ENCODE peak calls at places on chromosome 17, in seven cellular contexts. H, Y, O, L, G, Q and I are unnamed samples.

GRCh38 chr17:30274887-30275286 is 16.9 kb downstream of the BLMH start:
- DNase-seq in Y (no peak), O (no peak), L (no peak), H (no peak), Q (no peak), G (no peak), I (no peak)

GRCh38 chr17:48997827-48998556 is 807 bp downstream of the IGF2BP1 start:
- DNase-seq in G (no peak), Y (no peak), L (no peak), Q (no peak), H (no peak), O (peak; percentile 46), I (no peak)

GRCh38 chr17:61131555-61131954 is 268.1 kb upstream of the TBX2 start:
- DNase-seq in O (peak; percentile 18), Y (no peak), Q (no peak), G (no peak), L (no peak), H (no peak), I (no peak)

GRCh38 chr17:71188811-71189492 is 931.9 kb upstream of the SOX9 start:
- DNase-seq in H (no peak), O (no peak), G (peak; percentile 84), Q (peak; percentile 68), L (no peak), Y (no peak), I (peak; percentile 46)

GRCh38 chr17:72591500-72592241 is 470.9 kb downstream of the SOX9 start:
- DNase-seq in H (no peak), O (peak; percentile 67), G (no peak), Q (no peak), L (no peak), Y (no peak), I (peak; percentile 29)

GRCh38 chr17:3828151-3828851 is 17.7 kb downstream of the NCBP3 start:
- DNase-seq in Q (no peak), G (no peak), H (no peak), Y (no peak), O (no peak), L (no peak), I (no peak)

GRCh38 chr17:83076930-83077329 is 2.5 kb upstream of the METRNL start:
- DNase-seq in Q (no peak), Y (no peak), H (no peak), O (no peak), L (no peak), G (no peak), I (peak; percentile 53)

GRCh38 chr17:76834889-76835288 is 33.3 kb upstream of the MGAT5B start:
- DNase-seq in Q (no peak), H (no peak), O (no peak), L (no peak), Y (no peak), G (no peak), I (no peak)

GRCh38 chr17:16428098-16428882 is 12.9 kb downstream of the TRPV2 start:
- DNase-seq in Y (no peak), O (peak; percentile 67), H (peak; percentile 43), L (peak; percentile 58), G (no peak), Q (no peak), I (peak; percentile 56)

GRCh38 chr17:55845385-55845784 is 94.5 kb downstream of the PCTP start:
- DNase-seq in L (peak; percentile 54), Q (peak; percentile 20), O (peak; percentile 78), G (no peak), H (no peak), Y (peak; percentile 23), I (no peak)

GRCh38 chr17:30323262-30323894 is 10.5 kb downstream of the TMIGD1 start:
- DNase-seq in H (peak; percentile 52), Y (no peak), Q (no peak), L (no peak), G (no peak), O (no peak), I (peak; percentile 30)

GRCh38 chr17:11140028-11140427 is 101.0 kb upstream of the SHISA6 start:
- DNase-seq in L (no peak), O (no peak), Y (no peak), Q (no peak), G (no peak), H (no peak), I (peak; percentile 11)

GRCh38 chr17:64315032-64315490 is 52.0 kb upstream of the TEX2 start:
- DNase-seq in O (no peak), G (no peak), L (peak; percentile 97), Q (no peak), H (no peak), Y (peak; percentile 83), I (peak; percentile 86)

GRCh38 chr17:48989100-48989499 is 8.1 kb upstream of the IGF2BP1 start:
- DNase-seq in Q (no peak), Y (no peak), O (no peak), G (no peak), L (no peak), H (no peak), I (no peak)

GRCh38 chr17:78144736-78145641 is 1.2 kb upstream of the C17orf99 start:
- DNase-seq in Q (no peak), G (no peak), H (no peak), O (no peak), L (peak; percentile 87), Y (no peak), I (no peak)

GRCh38 chr17:82216301-82217119 is 3.9 kb upstream of the CCDC57 start:
- DNase-seq in L (no peak), O (no peak), Y (no peak), H (no peak), G (peak; percentile 84), Q (peak; percentile 71), I (peak; percentile 97)

GRCh38 chr17:40373324-40373723 is 8.8 kb upstream of the GJD3 start:
- DNase-seq in L (no peak), G (peak; percentile 57), Y (no peak), Q (no peak), H (no peak), O (no peak), I (peak; percentile 47)

GRCh38 chr17:27293898-27294688 is at the start of gene WSB1:
- DNase-seq in G (peak; percentile 62), H (peak; percentile 93), Q (peak; percentile 93), Y (peak; percentile 85), L (peak; percentile 98), O (peak; percentile 93), I (peak; percentile 89)
- TF ChIP-seq CTCF in G (peak; percentile 1), H (no peak), Q (no peak), Y (no peak), L (no peak), O (no peak), I (no peak)

DNA sequence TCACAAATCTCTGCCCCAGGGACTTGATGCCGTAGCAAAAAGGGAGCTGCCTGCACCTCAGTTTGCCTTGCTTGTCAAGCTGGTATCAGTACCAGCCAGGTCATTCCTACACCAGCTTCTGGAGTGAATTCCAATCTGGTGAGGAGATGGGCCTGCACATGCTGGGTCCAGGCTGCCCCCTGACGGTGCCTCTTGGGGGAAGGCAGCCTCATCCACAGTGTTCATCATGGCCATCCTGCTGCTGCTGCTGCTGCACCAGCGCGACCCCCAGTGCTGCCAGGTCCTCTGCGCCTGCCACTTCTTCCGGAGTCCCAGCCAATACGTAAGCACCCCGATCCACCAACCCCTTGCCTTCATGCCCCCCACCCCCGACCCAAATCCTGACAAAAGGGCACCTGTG is 8.3 kb downstream of the MRPL27 start:
- DNase-seq in H (no peak), Y (no peak), L (peak; percentile 38), G (no peak), Q (no peak), O (peak; percentile 18), I (no peak)
- TF ChIP-seq CTCF in H (no peak), Y (no peak), L (no peak), G (peak; percentile 19), Q (no peak), O (no peak), I (no peak)

GRCh38 chr17:32240745-32241144 is 24.9 kb upstream of the RHBDL3 start:
- DNase-seq in G (no peak), L (no peak), Y (no peak), H (no peak), Q (no peak), O (no peak), I (peak; percentile 29)
- TF ChIP-seq CTCF in G (no peak), L (no peak), Y (no peak), H (no peak), Q (no peak), O (no peak), I (no peak)

DNA sequence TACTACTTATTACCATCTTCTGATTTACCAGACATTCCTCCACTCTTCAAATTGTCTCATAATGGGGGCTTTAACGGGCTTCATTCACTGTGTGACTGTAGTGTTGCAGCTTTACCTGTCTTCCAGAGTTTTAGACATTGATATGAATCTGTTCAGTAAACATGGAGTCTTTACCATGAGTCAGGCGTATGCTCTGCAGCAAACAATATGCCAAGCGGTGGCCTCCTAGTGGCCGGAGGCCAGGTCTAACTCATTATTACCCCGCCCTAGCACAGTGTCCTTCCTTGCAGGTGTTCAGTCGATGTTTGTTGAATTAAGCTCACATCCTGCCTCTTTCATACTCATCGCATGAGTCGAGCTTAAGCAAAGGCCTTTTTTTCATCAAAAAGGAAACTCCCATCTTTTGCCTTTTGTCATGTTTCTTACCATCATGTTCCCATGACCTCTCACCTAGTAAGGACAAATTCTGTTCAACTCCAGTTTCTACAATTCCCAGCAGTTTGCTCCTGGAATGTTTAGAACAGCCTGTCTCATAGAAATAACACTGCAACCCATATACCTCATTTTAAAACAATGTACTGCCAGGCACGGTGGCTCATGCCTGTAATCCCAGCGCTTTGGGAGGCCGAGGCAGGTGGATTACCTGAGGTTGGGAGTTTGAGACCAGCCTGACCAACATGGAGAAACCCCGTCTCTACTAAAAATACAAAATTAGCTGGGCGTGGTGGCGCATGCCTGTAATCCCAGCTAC is 39.4 kb downstream of the TUBD1 start:
- DNase-seq in G (peak; percentile 56), Q (peak; percentile 74), O (no peak), L (peak; percentile 63), Y (no peak), H (peak; percentile 72), I (peak; percentile 90)
- TF ChIP-seq CTCF in G (peak; percentile 41), Q (peak; percentile 78), O (no peak), L (no peak), Y (no peak), H (no peak), I (peak; percentile 24)

DNA sequence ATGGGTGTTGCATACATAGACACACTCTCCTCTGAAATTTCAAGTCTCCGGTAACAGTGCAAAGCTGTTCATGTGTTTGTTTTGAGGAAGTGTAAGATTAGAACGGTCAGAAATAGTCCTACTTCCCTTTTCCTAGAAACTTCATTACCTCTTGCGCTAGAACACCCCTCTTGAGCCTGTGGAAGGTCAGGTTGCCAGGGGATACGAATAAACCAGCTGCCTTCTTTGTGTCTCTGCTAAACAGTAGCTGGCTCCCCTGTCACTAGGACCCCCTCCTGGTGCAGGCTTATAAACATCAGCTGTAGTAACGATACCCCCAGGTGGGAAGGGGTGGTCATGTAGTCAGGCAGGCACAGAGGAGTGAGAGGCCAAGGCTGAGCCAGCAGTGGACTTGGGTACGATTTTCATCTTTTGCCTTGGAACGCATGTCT is 113.4 kb upstream of the RCVRN start:
- DNase-seq in Q (no peak), O (no peak), Y (no peak), G (no peak), H (no peak), L (no peak), I (no peak)
- TF ChIP-seq CTCF in Q (no peak), O (no peak), Y (no peak), G (no peak), H (no peak), L (no peak), I (no peak)

GRCh38 chr17:50149425-50150353 is 788 bp downstream of the PPP1R9B start:
- DNase-seq in H (peak; percentile 53), G (no peak), L (peak; percentile 73), Y (no peak), Q (no peak), O (peak; percentile 72), I (peak; percentile 50)
- TF ChIP-seq CTCF in H (no peak), G (no peak), L (no peak), Y (no peak), Q (no peak), O (no peak), I (no peak)

GRCh38 chr17:32444301-32445074 is at the start of gene PSMD11:
- DNase-seq in O (peak; percentile 99), Q (peak; percentile 98), L (peak; percentile 99), Y (peak; percentile 92), G (peak; percentile 67), H (peak; percentile 99), I (peak; percentile 97)
- TF ChIP-seq CTCF in O (peak; percentile 1), Q (peak; percentile 95), L (peak; percentile 79), Y (no peak), G (peak; percentile 82), H (peak; percentile 23), I (peak; percentile 69)